ENCODE peak calls at places on chromosome 18, in eight cellular contexts. F is psoas muscle; W is gastrocnemius medialis; D is NCI-H1694; H is stimulated activated CD8-positive, alpha-beta memory T cell treated with anti-CD3 and anti-CD28 coated beads, Interleukin-15, amount 100 ng/mL, for 4 hours; S is activated T-cell treated with anti-CD3 and anti-CD28 coated beads, Interleukin-2, amount 50 U/mL, for 4 hours; K is left cardiac atrium; Y is kidney tubule cell. V is an unnamed sample.

GRCh38 chr18:37519506-37520135 is 46.0 kb downstream of the CELF4 start:
- DNase-seq in F (no peak), W (no peak), D (no peak), H (no peak), S (no peak), K (no peak), Y (no peak), V (no peak)

GRCh38 chr18:46756559-46757201 is at the start of gene ST8SIA5:
- DNase-seq in F (peak), W (no peak), D (no peak), H (no peak), S (no peak), K (peak), Y (no peak), V (no peak)

GRCh38 chr18:63606526-63606925 is 19.4 kb downstream of the SERPINB13 start:
- DNase-seq in F (no peak), W (no peak), D (no peak), H (no peak), S (no peak), K (no peak), Y (peak), V (no peak)

GRCh38 chr18:8868276-8868675 is 162.9 kb downstream of the MTCL1 start:
- DNase-seq in F (no peak), W (no peak), D (no peak), H (no peak), S (no peak), K (no peak), Y (no peak), V (no peak)

GRCh38 chr18:53152478-53152877 is 812.5 kb downstream of the DCC start:
- DNase-seq in F (no peak), W (no peak), D (no peak), H (no peak), S (no peak), K (no peak), Y (no peak), V (no peak)

GRCh38 chr18:75170022-75170789 is 38.7 kb downstream of the PTGR3 start:
- DNase-seq in F (no peak), W (no peak), D (no peak), H (no peak), S (no peak), K (no peak), Y (peak), V (no peak)

GRCh38 chr18:5103693-5104092 is 93.4 kb downstream of the AKAIN1 start:
- DNase-seq in F (no peak), W (no peak), D (no peak), H (no peak), S (no peak), K (no peak), Y (no peak), V (no peak)

GRCh38 chr18:75418293-75418692 is 9.2 kb downstream of the SMIM21 start:
- DNase-seq in F (no peak), W (no peak), D (no peak), H (no peak), S (no peak), K (no peak), Y (peak), V (no peak)

GRCh38 chr18:41144444-41144843 is 810.6 kb upstream of the PIK3C3 start:
- DNase-seq in F (no peak), W (no peak), D (no peak), H (no peak), S (no peak), K (no peak), Y (peak), V (no peak)

GRCh38 chr18:28855524-28855923 is 678.6 kb upstream of the CDH2 start:
- DNase-seq in F (no peak), W (no peak), D (no peak), H (no peak), S (no peak), K (no peak), Y (no peak), V (no peak)

GRCh38 chr18:37403100-37403781 is 162.4 kb downstream of the CELF4 start:
- DNase-seq in F (peak), W (peak), D (peak), H (no peak), S (no peak), K (peak), Y (peak), V (no peak)

GRCh38 chr18:48621240-48621639 is 82.4 kb downstream of the CTIF start:
- DNase-seq in F (no peak), W (no peak), D (no peak), H (no peak), S (no peak), K (no peak), Y (peak), V (no peak)

GRCh38 chr18:33593261-33593660 is 15.2 kb downstream of the ASXL3 start:
- DNase-seq in F (no peak), W (no peak), D (no peak), H (no peak), S (no peak), K (no peak), Y (no peak), V (no peak)

V was measured in stimulated activated naive CD4-positive, alpha-beta T cell treated with Interleukin-2 at 50 U/mL for 16 hours.